ENCODE peak calls at places on chromosome 9, in six cellular contexts. L is CD4-positive, alpha-beta T cell; Y is GM20000; Q is ovary; M is OCI-LY7; T is lower leg skin. B is an unnamed sample.

GRCh38 chr9:132040808-132041207 is 38.9 kb downstream of the MED27 start:
- DNase-seq in L (no peak), Y (no peak), Q (no peak), M (no peak), T (no peak), B (no peak)

GRCh38 chr9:125470767-125471580 is 209.3 kb downstream of the GAPVD1 start:
- DNase-seq in L (no peak), Y (no peak), Q (no peak), M (no peak), T (no peak), B (no peak)

GRCh38 chr9:109282302-109282701 is 38.6 kb downstream of the EPB41L4B start:
- DNase-seq in L (no peak), Y (no peak), Q (no peak), M (no peak), T (no peak), B (no peak)

GRCh38 chr9:115142090-115142489 is 24.1 kb upstream of the TNC start:
- DNase-seq in L (no peak), Y (no peak), Q (no peak), M (no peak), T (no peak), B (no peak)

GRCh38 chr9:22440841-22441240 is 5.8 kb upstream of the DMRTA1 start:
- DNase-seq in L (no peak), Y (no peak), Q (no peak), M (no peak), T (no peak), B (no peak)

GRCh38 chr9:69871143-69871834 is 50.7 kb downstream of the CFAP95 start:
- DNase-seq in L (no peak), Y (no peak), Q (no peak), M (no peak), T (no peak), B (no peak)

GRCh38 chr9:130845254-130845653 is 10.2 kb downstream of the ABL1 start:
- DNase-seq in L (no peak), Y (no peak), Q (no peak), M (no peak), T (no peak), B (no peak)

GRCh38 chr9:1050125-1050895 is at the start of gene DMRT2:
- DNase-seq in L (no peak), Y (peak; percentile 80), Q (peak; percentile 52), M (peak; percentile 93), T (peak; percentile 84), B (no peak)

GRCh38 chr9:37515620-37516258 is 30.0 kb downstream of the POLR1E start:
- DNase-seq in L (no peak), Y (no peak), Q (no peak), M (no peak), T (no peak), B (no peak)

GRCh38 chr9:35705836-35706430 is 16.2 kb upstream of the TPM2 start:
- DNase-seq in L (no peak), Y (no peak), Q (no peak), M (no peak), T (no peak), B (no peak)

GRCh38 chr9:93587284-93587650 is 10.9 kb downstream of the PHF2 start:
- DNase-seq in L (no peak), Y (no peak), Q (peak; percentile 11), M (no peak), T (no peak), B (no peak)

GRCh38 chr9:112380102-112380581 is at the start of gene HSDL2:
- DNase-seq in L (no peak), Y (peak; percentile 20), Q (peak; percentile 65), M (peak; percentile 33), T (no peak), B (no peak)

GRCh38 chr9:121312169-121312568 is 44.2 kb downstream of the GSN start:
- DNase-seq in L (no peak), Y (no peak), Q (no peak), M (no peak), T (no peak), B (no peak)

GRCh38 chr9:89928521-89929275 is 323.9 kb downstream of the GADD45G start:
- DNase-seq in L (no peak), Y (no peak), Q (no peak), M (no peak), T (no peak), B (no peak)

GRCh38 chr9:130933114-130934046 is 5.7 kb downstream of the FIBCD1 start:
- DNase-seq in L (no peak), Y (no peak), Q (no peak), M (no peak), T (no peak), B (no peak)

GRCh38 chr9:137974746-137975526 is 97.4 kb downstream of the CACNA1B start:
- DNase-seq in L (no peak), Y (no peak), Q (no peak), M (no peak), T (no peak), B (no peak)

GRCh38 chr9:34047864-34048729 is 590 bp downstream of the UBAP2 start:
- DNase-seq in L (peak; percentile 16), Y (peak; percentile 51), Q (peak; percentile 45), M (peak; percentile 66), T (peak; percentile 48), B (peak; percentile 25)

GRCh38 chr9:69937358-69937757 is 106.3 kb upstream of the MAMDC2 start:
- DNase-seq in L (no peak), Y (no peak), Q (no peak), M (no peak), T (no peak), B (no peak)

GRCh38 chr9:27460225-27461023 is 63.7 kb upstream of the IFNK start:
- DNase-seq in L (no peak), Y (peak; percentile 15), Q (peak; percentile 39), M (peak; percentile 1), T (no peak), B (peak; percentile 36)

DNA sequence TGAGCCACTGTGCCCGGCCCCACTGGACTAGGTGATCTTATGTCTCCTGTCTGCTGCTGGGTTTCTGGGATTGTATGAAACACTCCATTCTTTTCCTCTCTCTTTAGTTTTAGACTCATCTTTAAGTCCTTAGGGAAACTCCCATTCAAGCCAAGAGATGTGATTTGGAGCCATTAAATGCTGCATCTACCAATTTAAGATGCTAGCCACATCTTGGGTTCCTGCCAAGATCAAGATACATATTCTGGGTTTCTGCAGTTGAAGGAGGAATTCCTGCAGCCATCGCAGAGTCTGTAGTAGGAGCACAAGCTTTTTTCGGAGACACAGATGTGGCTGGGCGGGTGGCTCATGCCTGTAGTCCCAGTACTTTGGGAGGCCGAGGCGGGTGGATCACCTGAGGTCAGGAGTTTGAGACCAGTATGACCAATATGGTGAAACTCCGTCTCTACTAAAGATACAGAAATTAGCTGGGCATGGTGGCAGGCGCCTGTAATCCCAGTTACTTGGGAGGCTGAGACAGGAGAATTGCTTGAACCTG is 23.2 kb downstream of the STXBP1 start:
- DNase-seq in L (no peak), Y (no peak), Q (no peak), M (no peak), T (no peak), B (no peak)
- TF ChIP-seq CTCF in L (no peak), Y (no peak), Q (no peak), M (no peak), T (no peak), B (no peak)

DNA sequence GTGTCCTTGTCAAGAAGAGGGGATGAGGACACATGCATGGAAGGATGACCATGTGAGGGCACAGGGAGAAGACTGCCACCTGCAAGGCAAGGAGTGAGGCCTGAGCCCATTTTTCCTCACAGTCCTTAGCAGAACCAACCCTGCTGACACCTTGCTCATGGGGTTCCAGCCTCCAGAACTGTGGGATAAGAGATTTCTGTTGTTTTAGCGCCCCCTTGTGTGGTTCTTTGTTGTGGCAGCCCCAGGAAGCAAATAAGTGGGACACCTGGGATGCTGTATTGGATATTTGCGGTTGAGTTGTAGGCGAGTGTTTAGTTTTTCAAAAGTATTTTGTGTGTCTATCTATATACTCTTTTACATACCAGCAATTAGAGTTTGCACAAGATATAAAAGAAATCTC is 206.4 kb downstream of the NXNL2 start:
- DNase-seq in L (no peak), Y (peak; percentile 14), Q (no peak), M (peak; percentile 18), T (no peak), B (no peak)
- TF ChIP-seq CTCF in L (no peak), Y (peak; percentile 48), Q (no peak), M (peak; percentile 79), T (no peak), B (peak; percentile 63)

GRCh38 chr9:84151236-84151635 is 170.6 kb downstream of the RMI1 start:
- DNase-seq in L (no peak), Y (no peak), Q (no peak), M (no peak), T (no peak), B (no peak)

GRCh38 chr9:84146893-84147705 is 166.5 kb downstream of the RMI1 start:
- DNase-seq in L (no peak), Y (no peak), Q (no peak), M (no peak), T (no peak), B (no peak)

GRCh38 chr9:84154320-84154719 is 173.7 kb downstream of the RMI1 start:
- DNase-seq in L (no peak), Y (no peak), Q (no peak), M (no peak), T (no peak), B (no peak)

GRCh38 chr9:84153885-84154284 is 173.3 kb downstream of the RMI1 start:
- DNase-seq in L (no peak), Y (no peak), Q (no peak), M (no peak), T (no peak), B (no peak)

DNA sequence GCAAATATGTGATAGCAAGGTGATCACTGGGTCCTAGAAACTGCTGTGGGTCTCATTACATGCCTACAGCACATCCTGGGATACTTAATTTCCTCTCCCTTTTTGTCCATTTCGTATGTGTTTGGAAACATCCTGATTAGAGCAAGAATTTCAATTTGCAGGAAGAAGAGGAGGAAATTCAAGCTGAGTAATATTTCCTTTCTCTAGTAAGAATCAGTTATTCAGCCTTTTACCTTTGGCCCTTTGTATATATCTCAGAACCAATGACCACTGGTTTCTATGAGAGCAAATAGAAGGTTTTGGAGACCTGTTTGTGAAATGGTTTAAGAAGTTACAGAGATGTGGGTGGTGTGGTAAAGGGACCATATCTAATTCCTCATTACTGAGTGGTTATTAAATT is 171.6 kb downstream of the RMI1 start:
- DNase-seq in L (no peak), Y (no peak), Q (no peak), M (no peak), T (no peak), B (no peak)
- TF ChIP-seq CTCF in L (no peak), Y (no peak), Q (no peak), M (no peak), T (no peak), B (no peak)

GRCh38 chr9:6584881-6585597 is 60.5 kb downstream of the GLDC start:
- DNase-seq in L (no peak), Y (peak; percentile 35), Q (no peak), M (peak; percentile 65), T (no peak), B (no peak)
- TF ChIP-seq CTCF in L (peak; percentile 65), Y (peak; percentile 44), Q (no peak), M (peak; percentile 85), T (no peak), B (no peak)

GRCh38 chr9:29850664-29851063 is 2277.4 kb upstream of the C9orf72 start:
- DNase-seq in L (no peak), Y (no peak), Q (no peak), M (no peak), T (no peak), B (no peak)
- TF ChIP-seq CTCF in L (no peak), Y (no peak), Q (no peak), M (no peak), T (no peak), B (no peak)